ENCODE peak calls at places on chromosome 22, in ten cellular contexts. E is memory B cell; G is NCI-H1092; S is H9; M is LoVo; Z is NCI-H2029; L is A549; T is AG10803; Y is spleen; U is stimulated activated CD8-positive, alpha-beta memory T cell treated with anti-CD3 and anti-CD28 coated beads, Interleukin-7, amount 100 ng/mL, for 48 hours. F is an unnamed sample.

GRCh38 chr22:40409613-40410113 is 39.3 kb downstream of the SGSM3 start:
- DNase-seq in Y (no peak), G (no peak), U (no peak), E (no peak), M (no peak), T (no peak), L (no peak), Z (no peak), S (no peak), F (no peak)

GRCh38 chr22:37806409-37807338 is 1.1 kb upstream of the GCAT start:
- DNase-seq in S (no peak), M (peak), E (no peak), U (no peak), L (peak), T (peak), Y (no peak), Z (no peak), G (no peak), F (peak)

GRCh38 chr22:22687638-22688500 is 43.5 kb downstream of the GGTLC2 start:
- DNase-seq in Z (no peak), M (peak), S (peak), L (peak), G (peak), Y (no peak), E (no peak), U (no peak), T (peak), F (peak)

GRCh38 chr22:24894220-24894975 is 52.1 kb downstream of the LHFPL7 start:
- DNase-seq in G (peak), Z (peak), U (no peak), L (peak), S (no peak), E (no peak), M (peak), T (peak), Y (no peak), F (peak)

GRCh38 chr22:46070215-46070721 is 80.1 kb upstream of the PPARA start:
- DNase-seq in G (no peak), U (no peak), Y (peak), L (peak), M (no peak), S (peak), E (no peak), T (peak), Z (no peak), F (peak)

GRCh38 chr22:32050678-32051515 is 7.8 kb downstream of the SLC5A1 start:
- DNase-seq in T (peak), L (peak), G (no peak), Z (peak), S (peak), M (peak), Y (no peak), E (no peak), U (peak), F (no peak)

GRCh38 chr22:36344106-36344827 is 43.5 kb downstream of the MYH9 start:
- DNase-seq in G (no peak), T (no peak), U (no peak), M (no peak), S (no peak), L (no peak), E (no peak), Z (no peak), Y (no peak), F (no peak)

GRCh38 chr22:36510384-36510783 is 3.5 kb upstream of the FOXRED2 start:
- DNase-seq in E (no peak), L (no peak), Z (no peak), U (no peak), M (no peak), T (peak), G (no peak), Y (no peak), S (no peak), F (no peak)

GRCh38 chr22:17164392-17165024 is 5.4 kb upstream of the HDHD5 start:
- DNase-seq in Z (no peak), G (no peak), M (no peak), Y (peak), L (peak), U (no peak), T (no peak), E (no peak), S (peak), F (no peak)

GRCh38 chr22:50737728-50738648 is at the start of gene ACR:
- DNase-seq in G (no peak), T (no peak), E (no peak), Z (no peak), S (no peak), Y (peak), L (no peak), M (no peak), U (no peak), F (no peak)

GRCh38 chr22:45709866-45710265 is 38.2 kb downstream of the ATXN10 start:
- DNase-seq in Y (no peak), U (no peak), G (no peak), M (no peak), E (no peak), S (no peak), T (peak), Z (no peak), L (peak), F (no peak)

GRCh38 chr22:41656515-41656914 is 32.2 kb downstream of the SNU13 start:
- DNase-seq in U (no peak), L (no peak), G (no peak), Z (no peak), S (no peak), M (no peak), Y (no peak), E (no peak), T (peak), F (no peak)

GRCh38 chr22:31055322-31056159 is 25.6 kb upstream of the SMTN start:
- DNase-seq in U (no peak), Y (no peak), G (peak), L (peak), T (peak), Z (peak), E (no peak), M (peak), S (peak), F (peak)

GRCh38 chr22:38412435-38413084 is 42.4 kb downstream of the KCNJ4 start:
- DNase-seq in G (no peak), M (peak), U (no peak), Y (peak), L (no peak), E (peak), T (no peak), S (peak), Z (no peak), F (no peak)

GRCh38 chr22:49604732-49605302 is 222.9 kb downstream of the BRD1 start:
- DNase-seq in Z (no peak), E (no peak), M (no peak), T (no peak), L (no peak), Y (no peak), S (no peak), U (no peak), G (no peak), F (no peak)